ENCODE peak calls at places on chromosome X, in four cellular contexts. N is K562, J is iPS-NIHi11, B is DMS53. M is an unnamed sample.
A peak's percentile ranks its signal among the peaks of the same experiment; 100 is the strongest.

GRCh38 chrX:130741584-130741983 is 161.4 kb downstream of the ENOX2 start:
- DNase-seq in N (no peak), J (no peak), B (no peak), M (no peak)

GRCh38 chrX:111869639-111870034 is 6.3 kb upstream of the TRPC5OS start:
- DNase-seq in N (peak; percentile 21), J (peak; percentile 47), B (peak; percentile 80), M (peak; percentile 75)

GRCh38 chrX:29662759-29663503 is 552.4 kb upstream of the MAGEB2 start:
- DNase-seq in N (no peak), J (no peak), B (peak; percentile 58), M (peak; percentile 77)

GRCh38 chrX:1386338-1387127 is 5.4 kb downstream of the SLC25A6 start:
- DNase-seq in N (no peak), J (no peak), B (no peak), M (no peak)

GRCh38 chrX:130171446-130172126 is at the start of gene RAB33A:
- DNase-seq in N (no peak), J (peak; percentile 57), B (peak; percentile 62), M (no peak)

GRCh38 chrX:106170318-106170717 is 2.2 kb downstream of the PWWP3B start:
- DNase-seq in N (no peak), J (no peak), B (peak; percentile 65), M (peak; percentile 38)

GRCh38 chrX:54820737-54821136 is 13.2 kb downstream of the MAGED2 start:
- DNase-seq in N (no peak), J (no peak), B (no peak), M (no peak)

GRCh38 chrX:4978613-4979012 is 1250.1 kb downstream of the NLGN4X start:
- DNase-seq in N (no peak), J (no peak), B (no peak), M (no peak)

GRCh38 chrX:52341493-52341892 is 27.3 kb upstream of the XAGE2 start:
- DNase-seq in N (no peak), J (no peak), B (no peak), M (no peak)

GRCh38 chrX:115533485-115533884 is 27.5 kb upstream of the PLS3 start:
- DNase-seq in N (no peak), J (no peak), B (no peak), M (no peak)

GRCh38 chrX:48035891-48036290 is 29.1 kb downstream of the SPACA5 start:
- DNase-seq in N (no peak), J (no peak), B (no peak), M (no peak)

GRCh38 chrX:63993936-63994335 is 208.9 kb upstream of the ARHGEF9 start:
- DNase-seq in N (no peak), J (no peak), B (no peak), M (no peak)

M was measured in HT-29.